ENCODE peak calls at places on chromosomes 11 and 22, in four cellular contexts. Z is PC-3, C is GM23248, X is MM.1S. O is an unnamed sample.

GRCh38 chr22:39567135-39567946 is 3.2 kb upstream of the CACNA1I start:
- DNase-seq in Z (no peak), C (no peak), X (peak; percentile 88), O (no peak)

GRCh38 chr11:35288817-35289541 is 130.4 kb downstream of the SLC1A2 start:
- DNase-seq in Z (peak; percentile 45), C (peak; percentile 84), X (peak; percentile 35), O (no peak)

GRCh38 chr22:23827351-23827995 is 11.3 kb downstream of the DERL3 start:
- DNase-seq in Z (no peak), C (no peak), X (no peak), O (peak; percentile 1)

GRCh38 chr11:121431820-121432526 is 20.1 kb upstream of the SORL1 start:
- DNase-seq in Z (no peak), C (no peak), X (no peak), O (no peak)

GRCh38 chr22:19554834-19555404 is 30.7 kb upstream of the CLDN5 start:
- DNase-seq in Z (peak; percentile 59), C (peak; percentile 34), X (no peak), O (peak; percentile 75)

GRCh38 chr11:57131080-57131790 is 50.5 kb upstream of the LRRC55 start:
- DNase-seq in Z (peak; percentile 65), C (peak; percentile 55), X (no peak), O (peak; percentile 82)

GRCh38 chr22:36299911-36300310 is 47.0 kb downstream of the APOL1 start:
- DNase-seq in Z (no peak), C (no peak), X (no peak), O (no peak)

GRCh38 chr22:27993774-27994350 is 74.8 kb upstream of the PITPNB start:
- DNase-seq in Z (no peak), C (no peak), X (no peak), O (no peak)

GRCh38 chr11:80873309-80873999 is 1432.6 kb upstream of the TENM4 start:
- DNase-seq in Z (peak; percentile 69), C (peak; percentile 29), X (no peak), O (no peak)

GRCh38 chr11:114307524-114308203 is 11.5 kb downstream of the NNMT start:
- DNase-seq in Z (peak; percentile 63), C (peak; percentile 97), X (no peak), O (no peak)

GRCh38 chr22:20607157-20607907 is 99.9 kb downstream of the MED15 start:
- DNase-seq in Z (no peak), C (no peak), X (no peak), O (peak; percentile 29)

GRCh38 chr11:69934861-69935494 is 115.8 kb upstream of the FGF3 start:
- DNase-seq in Z (peak; percentile 57), C (no peak), X (no peak), O (no peak)

GRCh38 chr11:72001255-72001654 is 2.5 kb downstream of the IL18BP start:
- DNase-seq in Z (no peak), C (no peak), X (no peak), O (no peak)

GRCh38 chr11:62712413-62712812 is 4.9 kb downstream of the GNG3 start:
- DNase-seq in Z (no peak), C (no peak), X (no peak), O (no peak)
- H3F3A ChIP-seq in Z (peaks cover under 1% of the 10 kb centered on the region), C (peaks cover 66% of the 10 kb centered on the region), X (peaks cover 71% of the 10 kb centered on the region), O (peaks cover 88% of the 10 kb centered on the region)

DNA sequence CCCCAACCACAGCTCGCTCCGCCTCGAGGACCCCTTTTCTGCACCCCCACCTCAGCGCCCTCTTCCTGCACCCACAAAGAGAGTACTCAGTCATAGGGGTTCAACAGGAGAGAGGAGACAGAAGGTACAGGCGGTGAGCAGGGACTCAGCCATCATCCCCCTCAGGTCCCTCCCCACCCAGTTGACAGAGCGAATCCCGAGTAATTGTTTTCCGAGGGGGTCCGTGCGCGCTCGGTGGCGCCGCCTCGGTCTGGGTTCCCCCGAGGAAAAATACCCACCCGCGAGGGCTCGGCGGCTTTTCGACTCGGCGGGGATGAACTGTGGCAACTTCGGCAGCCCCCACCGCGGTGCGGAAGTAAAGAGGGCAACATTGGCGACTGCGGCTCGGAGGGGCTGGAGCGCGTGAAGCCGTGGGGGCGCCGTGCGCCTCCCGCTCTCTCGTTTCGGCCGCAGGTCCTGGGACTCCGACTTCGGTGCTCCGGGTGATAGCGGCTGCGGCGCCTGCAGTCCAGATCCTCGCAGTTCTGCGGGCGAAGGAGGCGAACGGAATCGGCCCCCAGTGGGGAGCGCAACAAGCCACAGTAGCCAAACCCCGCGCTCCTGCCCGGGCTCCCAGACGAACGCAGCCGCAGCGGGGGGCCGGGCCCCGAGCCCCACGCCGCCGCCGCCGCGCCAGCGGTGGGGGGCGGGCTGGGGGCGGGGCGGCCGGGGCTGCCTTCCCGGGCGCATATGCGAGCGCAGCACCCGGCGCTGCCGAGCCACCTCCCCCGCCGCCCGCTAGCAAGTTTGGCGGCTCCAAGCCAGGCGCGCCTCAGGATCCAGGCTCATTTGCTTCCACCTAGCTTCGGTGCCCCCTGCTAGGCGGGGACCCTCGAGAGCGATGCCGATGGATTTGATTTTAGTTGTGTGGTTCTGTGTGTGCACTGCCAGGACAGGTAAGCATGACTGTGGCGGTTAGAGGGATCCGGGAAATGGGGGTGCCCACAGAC is at the start of gene NELL1:
- DNase-seq in Z (no peak), C (no peak), X (no peak), O (peak; percentile 75)
- TF ChIP-seq EZH2 in Z (no peak), C (peak; percentile 68), X (no peak), O (peak; percentile 83)

GRCh38 chr22:44684506-44685383 is 17.3 kb upstream of the PRR5 start:
- DNase-seq in Z (peak; percentile 90), C (peak; percentile 96), X (peak; percentile 74), O (peak; percentile 93)
- H3K9ac ChIP-seq in Z (no peak overlapping the region), C (peak overlapping the region; percentile 74), X (no peak overlapping the region), O (no peak overlapping the region)

DNA sequence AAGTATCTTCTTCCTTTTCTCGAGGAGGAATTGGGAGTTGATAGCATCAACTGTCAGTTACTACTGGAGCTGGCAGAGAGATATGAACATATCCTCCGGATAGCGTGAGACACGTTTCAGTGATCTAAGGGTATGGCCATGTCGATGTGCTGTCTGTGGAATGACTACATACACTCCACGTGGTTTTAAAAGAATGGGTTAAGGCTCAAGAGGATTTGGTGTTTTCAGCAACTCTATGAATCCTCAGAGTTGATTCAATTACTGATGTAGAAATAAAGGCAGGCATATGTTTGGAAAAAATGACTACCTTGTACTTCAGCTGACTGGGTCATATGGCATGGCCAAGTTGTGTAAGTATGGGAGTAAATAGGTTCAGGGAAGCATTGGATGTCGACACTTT is 22.9 kb downstream of the MMP13 start:
- DNase-seq in Z (no peak), C (peak; percentile 69), X (no peak), O (no peak)
- H3F3A ChIP-seq in Z (no peaks in the 10 kb centered on the region), C (no peaks in the 10 kb centered on the region), X (no peaks in the 10 kb centered on the region), O (no peaks in the 10 kb centered on the region)

GRCh38 chr11:125916683-125917337 is 12.5 kb downstream of the DDX25 start:
- DNase-seq in Z (peak; percentile 11), C (no peak), X (no peak), O (no peak)
- TF ChIP-seq EZH2 in Z (no peak), C (no peak), X (no peak), O (no peak)

GRCh38 chr22:43925433-43926348 is 2.1 kb downstream of the PNPLA3 start:
- DNase-seq in Z (no peak), C (no peak), X (no peak), O (peak; percentile 94)

GRCh38 chr22:43923631-43924548 is at the start of gene PNPLA3:
- DNase-seq in Z (peak; percentile 66), C (peak; percentile 90), X (no peak), O (peak; percentile 98)

GRCh38 chr22:43921361-43921760 is 2.2 kb upstream of the PNPLA3 start:
- DNase-seq in Z (peak; percentile 73), C (peak; percentile 87), X (no peak), O (no peak)

GRCh38 chr22:43922123-43922522 is 1.5 kb upstream of the PNPLA3 start:
- DNase-seq in Z (no peak), C (no peak), X (no peak), O (peak; percentile 24)

DNA sequence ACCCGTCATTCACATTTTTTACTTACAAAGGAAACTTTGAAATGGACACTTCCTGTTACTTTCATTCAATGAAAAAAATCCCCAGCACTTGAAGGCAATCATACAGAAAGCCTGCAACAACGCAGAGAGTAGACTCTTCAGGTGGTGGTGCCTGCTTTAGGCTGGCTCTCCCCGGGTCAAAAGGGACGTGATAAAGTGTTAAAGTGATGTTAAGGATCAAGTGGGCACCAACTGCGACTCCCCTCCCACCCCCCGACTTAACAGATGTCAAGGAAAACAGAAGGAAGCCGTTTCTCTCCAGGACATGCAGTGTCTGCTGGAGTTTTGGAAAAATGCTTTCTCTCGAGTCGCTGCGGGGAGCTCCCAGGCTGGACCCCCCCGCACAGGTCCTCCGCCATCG is 414 bp upstream of the PNPLA3 start:
- DNase-seq in Z (no peak), C (peak; percentile 47), X (no peak), O (no peak)
- H3K9ac ChIP-seq in Z (no peak overlapping the region), C (peak overlapping the region; percentile 41), X (no peak overlapping the region), O (no peak overlapping the region)

GRCh38 chr22:31776231-31776630 is 22.4 kb downstream of the DEPDC5 start:
- DNase-seq in Z (peak; percentile 49), C (no peak), X (no peak), O (no peak)
- H3F3A ChIP-seq in Z (no peaks in the 10 kb centered on the region), C (no peaks in the 10 kb centered on the region), X (no peaks in the 10 kb centered on the region), O (no peaks in the 10 kb centered on the region)

GRCh38 chr11:7251487-7251835 is 243 bp upstream of the SYT9 start:
- DNase-seq in Z (no peak), C (no peak), X (no peak), O (no peak)
- TF ChIP-seq EZH2 in Z (no peak), C (no peak), X (no peak), O (peak; percentile 24)

GRCh38 chr11:65382036-65382803 is at the start of gene SLC25A45:
- DNase-seq in Z (peak; percentile 99), C (peak; percentile 99), X (peak; percentile 85), O (peak; percentile 64)
- H3K9ac ChIP-seq in Z (peak within 1 kb of the TSS; percentile 95), C (peak within 1 kb of the TSS; percentile 94), X (peak within 1 kb of the TSS; percentile 87), O (no peak within 1 kb of the TSS)